ENCODE peak calls at places on chromosomes 6 and 20, in five cellular contexts. N is IMR-90, K is heart left ventricle, M is transverse colon, X is Karpas-422. H is an unnamed sample. For H3K36me3, the result is how much of the 10 kb centered on the place peaks cover.

GRCh38 chr20:25389858-25390537 is 637 bp downstream of the ABHD12 start:
- DNase-seq in N (no peak), K (peak), M (peak), X (peak), H (no peak)

GRCh38 chr6:163630575-163630974 is 216.1 kb downstream of the QKI start:
- DNase-seq in N (no peak), K (no peak), M (no peak), X (no peak), H (no peak)

GRCh38 chr20:57708694-57709673 is 831 bp downstream of the PMEPA1 start:
- DNase-seq in N (peak), K (no peak), M (no peak), X (no peak), H (no peak)

GRCh38 chr20:34083137-34083536 is 28.9 kb downstream of the EIF2S2 start:
- DNase-seq in N (peak), K (peak), M (peak), X (no peak), H (no peak)

GRCh38 chr6:142474446-142475289 is 172.9 kb downstream of the ADGRG6 start:
- DNase-seq in N (peak), K (no peak), M (no peak), X (peak), H (peak)

GRCh38 chr20:58618694-58619540 is 32.2 kb upstream of the STX16 start:
- DNase-seq in N (peak), K (no peak), M (no peak), X (no peak), H (no peak)

GRCh38 chr6:45625191-45625664 is 247.5 kb upstream of the SUPT3H start:
- DNase-seq in N (peak), K (no peak), M (no peak), X (no peak), H (no peak)

GRCh38 chr20:12255571-12255970 is 337.9 kb downstream of the BTBD3 start:
- DNase-seq in N (no peak), K (no peak), M (no peak), X (no peak), H (no peak)

GRCh38 chr6:125812394-125813231 is 21.9 kb downstream of the NCOA7 start:
- DNase-seq in N (peak), K (no peak), M (no peak), X (no peak), H (no peak)

GRCh38 chr6:4809999-4810918 is 34.1 kb downstream of the CDYL start:
- DNase-seq in N (peak), K (no peak), M (no peak), X (no peak), H (no peak)

GRCh38 chr6:89022747-89023289 is 57.7 kb upstream of the PNRC1 start:
- DNase-seq in N (peak), K (no peak), M (no peak), X (no peak), H (no peak)

GRCh38 chr6:127514396-127515227 is 4.5 kb downstream of the MTCL3 start:
- DNase-seq in N (peak), K (peak), M (peak), X (no peak), H (no peak)

GRCh38 chr6:121563286-121563685 is 127.8 kb downstream of the GJA1 start:
- DNase-seq in N (no peak), K (no peak), M (no peak), X (no peak), H (no peak)

GRCh38 chr6:33375143-33375649 is 16.4 kb upstream of the KIFC1 start:
- DNase-seq in N (peak), K (peak), M (peak), X (no peak), H (no peak)

GRCh38 chr20:3696745-3697587 is 15.2 kb upstream of the ADAM33 start:
- DNase-seq in N (no peak), K (no peak), M (no peak), X (no peak), H (no peak)

GRCh38 chr6:51468704-51469103 is 618.7 kb downstream of the PKHD1 start:
- DNase-seq in N (no peak), K (no peak), M (no peak), X (no peak), H (no peak)

GRCh38 chr20:23156170-23156841 is 70.2 kb upstream of the CD93 start:
- DNase-seq in N (peak), K (no peak), M (peak), X (no peak), H (no peak)

GRCh38 chr6:34791164-34791841 is 580 bp upstream of the BLTP3A start:
- DNase-seq in N (peak), K (peak), M (peak), X (peak), H (peak)

GRCh38 chr6:156517090-156517489 is 260.1 kb upstream of the ARID1B start:
- DNase-seq in N (no peak), K (no peak), M (no peak), X (no peak), H (no peak)

GRCh38 chr6:170130771-170131241 is 160.1 kb downstream of the DLL1 start:
- DNase-seq in N (no peak), K (peak), M (no peak), X (no peak), H (no peak)

GRCh38 chr6:30914854-30915590 is 984 bp downstream of the VARS2 start:
- DNase-seq in N (no peak), K (no peak), M (no peak), X (peak), H (peak)

GRCh38 chr6:30913721-30914075 is 340 bp upstream of the VARS2 start:
- DNase-seq in N (no peak), K (no peak), M (no peak), X (no peak), H (no peak)

GRCh38 chr6:30914076-30914853 is at the start of gene VARS2:
- DNase-seq in N (peak), K (peak), M (peak), X (peak), H (peak)

GRCh38 chr6:30917487-30917886 is 3.4 kb downstream of the VARS2 start:
- DNase-seq in N (no peak), K (no peak), M (no peak), X (no peak), H (no peak)

DNA sequence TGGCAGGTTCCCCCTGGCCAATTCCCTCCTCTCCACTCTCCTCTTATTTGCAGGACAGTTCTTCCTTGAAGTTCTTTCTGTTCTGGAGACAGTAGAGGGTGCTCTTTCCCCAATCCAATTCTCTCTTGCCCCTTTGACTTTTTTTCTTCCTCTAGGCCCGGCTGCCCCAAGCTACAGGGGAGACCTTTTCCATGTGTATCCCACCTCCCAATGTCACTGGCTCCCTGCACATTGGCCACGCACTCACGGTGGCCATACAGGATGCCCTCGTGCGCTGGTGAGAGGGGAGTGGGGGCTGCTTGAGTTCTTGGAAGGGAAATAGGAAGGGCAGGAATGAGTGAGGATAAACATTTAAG is 1.5 kb downstream of the VARS2 start:
- DNase-seq in N (peak), K (no peak), M (no peak), X (peak), H (peak)
- H3K36me3 ChIP-seq in N (under half), K (under half), M (under half), X (under half), H (half or more)

GRCh38 chr20:64006490-64006889 is 25.6 kb downstream of the PRPF6 start:
- DNase-seq in N (no peak), K (no peak), M (no peak), X (no peak), H (no peak)
- H3K36me3 ChIP-seq in N (half or more), K (under half), M (under half), X (half or more), H (half or more)

GRCh38 chr6:35844290-35844689 is 39.1 kb downstream of the LHFPL5 start:
- DNase-seq in N (no peak), K (no peak), M (no peak), X (no peak), H (no peak)
- H3K36me3 ChIP-seq in N (under half), K (under half), M (under half), X (half or more), H (half or more)

DNA sequence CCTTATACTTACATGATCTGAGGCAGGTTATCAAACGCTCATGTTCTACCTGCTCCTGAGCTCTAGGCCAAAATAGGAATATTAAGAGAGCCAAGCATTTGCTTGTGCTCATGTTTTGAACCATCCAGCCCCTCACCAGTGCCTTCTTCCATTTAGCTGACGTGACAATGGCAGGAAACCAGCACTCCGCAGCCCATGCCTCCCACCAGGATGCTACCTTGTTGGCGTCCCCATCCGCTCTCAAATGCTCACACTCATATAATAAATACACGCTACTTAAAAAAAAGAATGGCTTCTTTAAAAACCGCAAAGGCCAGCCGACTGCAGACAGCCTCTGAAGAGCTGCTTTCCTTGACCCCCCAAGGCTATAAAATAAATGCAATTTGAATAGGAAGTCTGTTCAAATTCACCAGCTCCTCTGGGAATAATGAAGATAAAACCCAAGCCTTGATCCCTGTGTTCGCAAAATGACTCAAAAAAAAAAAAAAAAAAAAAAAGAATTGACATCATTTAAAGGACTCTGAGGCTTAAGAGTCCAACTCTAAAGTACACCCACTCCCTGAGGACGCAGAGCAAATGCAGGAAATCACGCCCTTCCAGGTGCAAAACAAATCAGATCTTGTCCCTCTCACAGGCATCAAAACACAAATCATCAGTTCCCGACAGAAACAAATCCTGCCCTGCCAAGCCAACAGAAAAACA is 29.0 kb downstream of the RNASET2 start:
- DNase-seq in N (no peak), K (no peak), M (no peak), X (no peak), H (no peak)
- H3K36me3 ChIP-seq in N (under half), K (under half), M (under half), X (under half), H (under half)

DNA sequence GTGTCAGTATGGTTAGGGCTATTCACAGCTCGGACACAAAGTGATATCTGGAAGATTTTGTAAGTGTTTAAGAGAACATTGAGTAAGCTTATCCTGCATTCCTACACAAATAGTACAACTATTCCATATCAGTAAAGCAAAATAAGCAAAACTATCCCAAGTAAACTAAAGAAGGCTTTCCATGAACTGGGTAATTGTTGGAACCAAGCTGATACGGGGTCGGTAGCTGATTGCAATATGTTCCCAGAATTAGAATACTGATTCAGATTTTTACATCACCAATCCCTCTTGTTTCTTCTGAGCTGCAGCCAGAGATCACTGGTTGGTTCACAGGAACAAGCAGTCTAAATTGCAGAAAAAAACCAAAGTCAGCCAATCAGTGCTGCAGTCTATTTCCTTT is 54.1 kb downstream of the CDS2 start:
- DNase-seq in N (peak), K (no peak), M (no peak), X (no peak), H (no peak)
- H3K36me3 ChIP-seq in N (under half), K (under half), M (under half), X (under half), H (half or more)

DNA sequence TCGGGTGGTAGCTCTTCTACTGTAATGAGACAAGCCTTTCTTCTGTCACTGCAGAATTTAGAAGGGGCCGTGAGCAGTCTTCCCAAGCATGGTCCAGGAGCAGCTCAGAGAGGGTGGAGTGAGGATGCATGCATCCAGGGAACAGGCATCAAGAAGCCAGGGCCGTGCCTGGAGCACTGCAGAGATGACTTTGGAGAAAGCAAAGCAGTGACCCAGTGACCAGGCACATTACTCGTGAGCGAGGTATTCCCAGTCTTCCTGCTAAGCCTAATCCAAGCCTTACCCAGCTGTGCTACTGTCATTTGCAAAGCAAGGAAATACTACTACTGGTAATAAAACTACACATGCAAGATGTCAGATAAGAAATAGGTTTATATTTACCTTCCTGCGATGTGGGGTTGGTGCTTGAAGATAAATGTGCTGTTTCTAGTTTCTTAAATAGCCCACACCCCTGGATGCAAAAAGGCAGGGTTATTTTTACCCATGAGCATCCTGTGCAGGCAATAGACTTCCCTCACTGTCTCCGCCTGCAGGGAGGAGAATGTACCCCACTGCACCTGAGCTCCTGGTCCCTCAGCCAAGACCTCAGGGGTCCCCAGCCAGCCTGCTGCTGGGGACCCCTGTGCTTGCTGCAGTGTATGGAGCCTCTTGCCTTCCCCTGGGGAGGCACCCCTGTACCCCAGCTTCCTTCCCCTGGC is 62.9 kb downstream of the SSR1 start:
- DNase-seq in N (peak), K (no peak), M (no peak), X (peak), H (peak)
- H3K36me3 ChIP-seq in N (under half), K (under half), M (under half), X (under half), H (under half)